ENCODE peak calls at places on chromosomes 3 and 15, in six cellular contexts. One of them, this sample, is unnamed.

GRCh38 chr3:156388469-156389150 is 166.3 kb downstream of the SSR3 start:
- DNase-seq in gastrocnemius medialis: no peak
- DNase-seq in heart left ventricle: peak
- DNase-seq in nephron progenitor cell: no peak
- DNase-seq in body of pancreas: no peak
- DNase-seq in IMR-90: peak
- DNase-seq in this sample: peak

GRCh38 chr15:38589502-38589901 is 24.9 kb upstream of the RASGRP1 start:
- DNase-seq in gastrocnemius medialis: no peak
- DNase-seq in heart left ventricle: no peak
- DNase-seq in nephron progenitor cell: no peak
- DNase-seq in body of pancreas: no peak
- DNase-seq in IMR-90: peak
- DNase-seq in this sample: no peak

GRCh38 chr3:29170894-29171582 is 109.8 kb upstream of the RBMS3 start:
- DNase-seq in gastrocnemius medialis: no peak
- DNase-seq in heart left ventricle: no peak
- DNase-seq in nephron progenitor cell: no peak
- DNase-seq in body of pancreas: no peak
- DNase-seq in IMR-90: peak
- DNase-seq in this sample: no peak

GRCh38 chr15:80609111-80609510 is 86.0 kb upstream of the ABHD17C start:
- DNase-seq in gastrocnemius medialis: no peak
- DNase-seq in heart left ventricle: no peak
- DNase-seq in nephron progenitor cell: no peak
- DNase-seq in body of pancreas: no peak
- DNase-seq in IMR-90: no peak
- DNase-seq in this sample: no peak

GRCh38 chr15:85667491-85668424 is 127.0 kb downstream of the KLHL25 start:
- DNase-seq in gastrocnemius medialis: no peak
- DNase-seq in heart left ventricle: peak
- DNase-seq in nephron progenitor cell: no peak
- DNase-seq in body of pancreas: peak
- DNase-seq in IMR-90: peak
- DNase-seq in this sample: no peak

GRCh38 chr15:74242296-74242929 is 6.3 kb downstream of the CCDC33 start:
- DNase-seq in gastrocnemius medialis: no peak
- DNase-seq in heart left ventricle: no peak
- DNase-seq in nephron progenitor cell: no peak
- DNase-seq in body of pancreas: peak
- DNase-seq in IMR-90: peak
- DNase-seq in this sample: no peak

GRCh38 chr3:49813497-49814174 is at the start of gene UBA7:
- DNase-seq in gastrocnemius medialis: no peak
- DNase-seq in heart left ventricle: peak
- DNase-seq in nephron progenitor cell: no peak
- DNase-seq in body of pancreas: peak
- DNase-seq in IMR-90: peak
- DNase-seq in this sample: peak

GRCh38 chr3:164851204-164851603 is 227.1 kb downstream of the SI start:
- DNase-seq in gastrocnemius medialis: no peak
- DNase-seq in heart left ventricle: no peak
- DNase-seq in nephron progenitor cell: no peak
- DNase-seq in body of pancreas: no peak
- DNase-seq in IMR-90: no peak
- DNase-seq in this sample: no peak

GRCh38 chr15:28094732-28095521 is 4.2 kb downstream of the OCA2 start:
- DNase-seq in gastrocnemius medialis: peak
- DNase-seq in heart left ventricle: no peak
- DNase-seq in nephron progenitor cell: peak
- DNase-seq in body of pancreas: peak
- DNase-seq in IMR-90: no peak
- DNase-seq in this sample: no peak

GRCh38 chr15:83250766-83251165 is 33.7 kb downstream of the BNC1 start:
- DNase-seq in gastrocnemius medialis: no peak
- DNase-seq in heart left ventricle: no peak
- DNase-seq in nephron progenitor cell: no peak
- DNase-seq in body of pancreas: no peak
- DNase-seq in IMR-90: no peak
- DNase-seq in this sample: no peak

GRCh38 chr3:46887980-46888494 is 10.5 kb downstream of the PTH1R start:
- DNase-seq in gastrocnemius medialis: no peak
- DNase-seq in heart left ventricle: no peak
- DNase-seq in nephron progenitor cell: no peak
- DNase-seq in body of pancreas: no peak
- DNase-seq in IMR-90: no peak
- DNase-seq in this sample: no peak

GRCh38 chr15:101011582-101011981 is 92.4 kb downstream of the LRRK1 start:
- DNase-seq in gastrocnemius medialis: no peak
- DNase-seq in heart left ventricle: no peak
- DNase-seq in nephron progenitor cell: no peak
- DNase-seq in body of pancreas: no peak
- DNase-seq in IMR-90: no peak
- DNase-seq in this sample: no peak

GRCh38 chr15:60426870-60427528 is 29.2 kb upstream of the ANXA2 start:
- DNase-seq in gastrocnemius medialis: no peak
- DNase-seq in heart left ventricle: no peak
- DNase-seq in nephron progenitor cell: no peak
- DNase-seq in body of pancreas: no peak
- DNase-seq in IMR-90: peak
- DNase-seq in this sample: no peak

GRCh38 chr15:71747128-71748083 is 62.9 kb upstream of the NR2E3 start:
- DNase-seq in gastrocnemius medialis: no peak
- DNase-seq in heart left ventricle: no peak
- DNase-seq in nephron progenitor cell: no peak
- DNase-seq in body of pancreas: no peak
- DNase-seq in IMR-90: peak
- DNase-seq in this sample: no peak

GRCh38 chr3:87359807-87360206 is 83.4 kb upstream of the POU1F1 start:
- DNase-seq in gastrocnemius medialis: no peak
- DNase-seq in heart left ventricle: no peak
- DNase-seq in nephron progenitor cell: no peak
- DNase-seq in body of pancreas: peak
- DNase-seq in IMR-90: no peak
- DNase-seq in this sample: no peak

GRCh38 chr3:131174752-131175151 is 148.1 kb downstream of the NEK11 start:
- DNase-seq in gastrocnemius medialis: no peak
- DNase-seq in heart left ventricle: no peak
- DNase-seq in nephron progenitor cell: no peak
- DNase-seq in body of pancreas: no peak
- DNase-seq in IMR-90: no peak
- DNase-seq in this sample: no peak

GRCh38 chr15:35170216-35170615 is 85.1 kb upstream of the NANOGP8 start:
- DNase-seq in gastrocnemius medialis: no peak
- DNase-seq in heart left ventricle: no peak
- DNase-seq in nephron progenitor cell: no peak
- DNase-seq in body of pancreas: no peak
- DNase-seq in IMR-90: peak
- DNase-seq in this sample: no peak

GRCh38 chr15:51647128-51647562 is 24.6 kb upstream of the DMXL2 start:
- DNase-seq in gastrocnemius medialis: peak
- DNase-seq in heart left ventricle: peak
- DNase-seq in nephron progenitor cell: no peak
- DNase-seq in body of pancreas: peak
- DNase-seq in IMR-90: peak
- DNase-seq in this sample: peak

GRCh38 chr3:32373844-32374243 is 17.8 kb upstream of the CMTM7 start:
- DNase-seq in gastrocnemius medialis: no peak
- DNase-seq in heart left ventricle: no peak
- DNase-seq in nephron progenitor cell: no peak
- DNase-seq in body of pancreas: no peak
- DNase-seq in IMR-90: no peak
- DNase-seq in this sample: no peak

DNA sequence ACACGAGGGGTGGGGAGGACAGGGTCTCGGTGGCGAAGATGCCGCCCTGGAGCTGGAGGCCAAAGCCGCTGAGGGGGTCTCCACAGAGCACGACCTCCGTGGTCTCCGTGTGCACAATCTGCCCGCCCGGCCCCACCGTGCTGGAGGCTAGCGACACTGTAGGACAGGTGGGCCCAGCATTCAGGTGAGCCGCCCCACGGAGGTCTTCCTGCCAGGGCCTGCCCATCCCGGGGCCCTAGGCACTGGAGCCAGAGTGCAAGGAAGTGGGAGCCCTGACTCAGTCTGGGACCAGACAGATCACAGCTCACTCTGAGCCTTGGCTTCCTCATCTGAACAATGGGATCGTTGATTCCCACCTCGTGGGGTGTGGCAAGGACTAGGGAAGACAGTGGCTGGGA is 25.8 kb downstream of the GRIP2 start:
- DNase-seq in gastrocnemius medialis: no peak
- DNase-seq in heart left ventricle: peak
- DNase-seq in nephron progenitor cell: no peak
- DNase-seq in body of pancreas: no peak
- DNase-seq in IMR-90: no peak
- DNase-seq in this sample: no peak
- TF ChIP-seq CTCF in gastrocnemius medialis: no peak
- TF ChIP-seq CTCF in heart left ventricle: no peak
- TF ChIP-seq CTCF in nephron progenitor cell: no peak
- TF ChIP-seq CTCF in body of pancreas: no peak
- TF ChIP-seq CTCF in IMR-90: no peak
- TF ChIP-seq CTCF in this sample: no peak

GRCh38 chr3:102741105-102741504 is 306.3 kb downstream of the ZPLD1 start:
- DNase-seq in gastrocnemius medialis: no peak
- DNase-seq in heart left ventricle: no peak
- DNase-seq in nephron progenitor cell: no peak
- DNase-seq in body of pancreas: no peak
- DNase-seq in IMR-90: no peak
- DNase-seq in this sample: no peak
- TF ChIP-seq CTCF in gastrocnemius medialis: no peak
- TF ChIP-seq CTCF in heart left ventricle: no peak
- TF ChIP-seq CTCF in nephron progenitor cell: peak
- TF ChIP-seq CTCF in body of pancreas: no peak
- TF ChIP-seq CTCF in IMR-90: no peak
- TF ChIP-seq CTCF in this sample: peak

GRCh38 chr3:38386992-38387750 is 40.6 kb downstream of the XYLB start:
- DNase-seq in gastrocnemius medialis: no peak
- DNase-seq in heart left ventricle: no peak
- DNase-seq in nephron progenitor cell: no peak
- DNase-seq in body of pancreas: no peak
- DNase-seq in IMR-90: no peak
- DNase-seq in this sample: no peak
- TF ChIP-seq CTCF in gastrocnemius medialis: no peak
- TF ChIP-seq CTCF in heart left ventricle: no peak
- TF ChIP-seq CTCF in nephron progenitor cell: no peak
- TF ChIP-seq CTCF in body of pancreas: no peak
- TF ChIP-seq CTCF in IMR-90: no peak
- TF ChIP-seq CTCF in this sample: no peak

GRCh38 chr3:113094514-113094913 is 103.7 kb downstream of the GTPBP8 start:
- DNase-seq in gastrocnemius medialis: no peak
- DNase-seq in heart left ventricle: no peak
- DNase-seq in nephron progenitor cell: peak
- DNase-seq in body of pancreas: no peak
- DNase-seq in IMR-90: no peak
- DNase-seq in this sample: no peak

GRCh38 chr3:113092746-113093145 is 102.0 kb downstream of the GTPBP8 start:
- DNase-seq in gastrocnemius medialis: no peak
- DNase-seq in heart left ventricle: no peak
- DNase-seq in nephron progenitor cell: no peak
- DNase-seq in body of pancreas: no peak
- DNase-seq in IMR-90: no peak
- DNase-seq in this sample: no peak

GRCh38 chr3:113097821-113098516 is 107.2 kb downstream of the GTPBP8 start:
- DNase-seq in gastrocnemius medialis: no peak
- DNase-seq in heart left ventricle: no peak
- DNase-seq in nephron progenitor cell: no peak
- DNase-seq in body of pancreas: no peak
- DNase-seq in IMR-90: peak
- DNase-seq in this sample: no peak

GRCh38 chr3:113100063-113100462 is 109.3 kb downstream of the GTPBP8 start:
- DNase-seq in gastrocnemius medialis: no peak
- DNase-seq in heart left ventricle: no peak
- DNase-seq in nephron progenitor cell: no peak
- DNase-seq in body of pancreas: no peak
- DNase-seq in IMR-90: no peak
- DNase-seq in this sample: no peak

GRCh38 chr3:113096158-113096893 is 105.5 kb downstream of the GTPBP8 start:
- DNase-seq in gastrocnemius medialis: no peak
- DNase-seq in heart left ventricle: no peak
- DNase-seq in nephron progenitor cell: no peak
- DNase-seq in body of pancreas: no peak
- DNase-seq in IMR-90: peak
- DNase-seq in this sample: no peak
- TF ChIP-seq CTCF in gastrocnemius medialis: no peak
- TF ChIP-seq CTCF in heart left ventricle: no peak
- TF ChIP-seq CTCF in nephron progenitor cell: no peak
- TF ChIP-seq CTCF in body of pancreas: no peak
- TF ChIP-seq CTCF in IMR-90: no peak
- TF ChIP-seq CTCF in this sample: no peak

GRCh38 chr3:169505577-169506155 is 157.8 kb downstream of the MECOM start:
- DNase-seq in gastrocnemius medialis: no peak
- DNase-seq in heart left ventricle: no peak
- DNase-seq in nephron progenitor cell: no peak
- DNase-seq in body of pancreas: no peak
- DNase-seq in IMR-90: no peak
- DNase-seq in this sample: no peak

GRCh38 chr3:169509780-169510179 is 153.7 kb downstream of the MECOM start:
- DNase-seq in gastrocnemius medialis: no peak
- DNase-seq in heart left ventricle: no peak
- DNase-seq in nephron progenitor cell: no peak
- DNase-seq in body of pancreas: no peak
- DNase-seq in IMR-90: no peak
- DNase-seq in this sample: no peak

GRCh38 chr3:169509359-169509758 is 154.2 kb downstream of the MECOM start:
- DNase-seq in gastrocnemius medialis: no peak
- DNase-seq in heart left ventricle: no peak
- DNase-seq in nephron progenitor cell: no peak
- DNase-seq in body of pancreas: no peak
- DNase-seq in IMR-90: no peak
- DNase-seq in this sample: no peak

GRCh38 chr3:169510378-169510777 is 153.1 kb downstream of the MECOM start:
- DNase-seq in gastrocnemius medialis: no peak
- DNase-seq in heart left ventricle: no peak
- DNase-seq in nephron progenitor cell: no peak
- DNase-seq in body of pancreas: no peak
- DNase-seq in IMR-90: no peak
- DNase-seq in this sample: no peak

DNA sequence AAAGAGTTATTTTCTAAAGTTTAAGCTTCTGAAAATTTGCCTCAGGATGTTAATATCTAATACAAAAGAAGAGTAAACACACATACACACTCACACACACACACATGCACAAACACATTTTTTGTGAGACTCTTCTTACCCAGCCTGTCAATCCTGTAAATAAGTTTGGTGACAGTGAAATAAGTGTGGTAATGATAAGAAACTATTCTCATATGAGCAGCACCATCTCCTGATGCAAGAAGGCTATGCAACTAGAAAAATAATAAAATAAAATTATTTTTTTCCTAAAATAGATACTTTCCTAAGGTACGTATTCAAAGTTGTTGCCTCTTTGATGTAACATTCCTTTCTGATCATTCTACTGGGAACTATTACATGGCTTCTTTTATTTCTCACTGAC is 155.1 kb downstream of the MECOM start:
- DNase-seq in gastrocnemius medialis: no peak
- DNase-seq in heart left ventricle: no peak
- DNase-seq in nephron progenitor cell: no peak
- DNase-seq in body of pancreas: no peak
- DNase-seq in IMR-90: no peak
- DNase-seq in this sample: no peak
- TF ChIP-seq CTCF in gastrocnemius medialis: no peak
- TF ChIP-seq CTCF in heart left ventricle: no peak
- TF ChIP-seq CTCF in nephron progenitor cell: no peak
- TF ChIP-seq CTCF in body of pancreas: no peak
- TF ChIP-seq CTCF in IMR-90: no peak
- TF ChIP-seq CTCF in this sample: no peak

This sample was measured in left ventricle myocardium inferior.